ENCODE peak calls at places on chromosomes 7 and 10, in nine cellular contexts. X is RWPE1; O is mesothelial cell of epicardium; I is Peyer's patch; M is GM10248; B is SW480; L is right cardiac atrium; E is heart right ventricle; D is activated T-helper 1 cell treated with anti-CD3 and anti-CD28 coated beads, Interleukin-2, amount 50 U/mL, for 16 hours. K is an unnamed sample.

GRCh38 chr10:124221356-124222297 is 128.2 kb upstream of the CHST15 start:
- DNase-seq in X (no peak), O (no peak), I (peak; percentile 61), M (peak; percentile 76), B (peak; percentile 68), L (no peak), E (peak; percentile 34), D (no peak), K (no peak)

GRCh38 chr7:18940577-18941134 is 176.8 kb downstream of the TWIST1 start:
- DNase-seq in X (no peak), O (no peak), I (no peak), M (no peak), B (no peak), L (no peak), E (no peak), D (no peak), K (no peak)

GRCh38 chr10:110609592-110609991 is 34.5 kb upstream of the RBM20 start:
- DNase-seq in X (no peak), O (no peak), I (no peak), M (no peak), B (peak; percentile 66), L (peak; percentile 55), E (peak; percentile 24), D (no peak), K (no peak)

GRCh38 chr10:33315891-33316290 is 18.6 kb downstream of the NRP1 start:
- DNase-seq in X (no peak), O (no peak), I (no peak), M (no peak), B (no peak), L (no peak), E (no peak), D (no peak), K (no peak)

GRCh38 chr10:79053481-79054202 is 15.1 kb upstream of the ZMIZ1 start:
- DNase-seq in X (no peak), O (no peak), I (no peak), M (no peak), B (no peak), L (no peak), E (no peak), D (no peak), K (no peak)

GRCh38 chr7:78189762-78190161 is 391.2 kb downstream of the PHTF2 start:
- DNase-seq in X (no peak), O (no peak), I (no peak), M (no peak), B (no peak), L (no peak), E (no peak), D (no peak), K (no peak)

GRCh38 chr10:50653142-50653541 is 29.4 kb upstream of the SGMS1 start:
- DNase-seq in X (peak; percentile 20), O (no peak), I (peak; percentile 32), M (no peak), B (no peak), L (no peak), E (no peak), D (no peak), K (no peak)

GRCh38 chr7:136061433-136061832 is 84.3 kb upstream of the MTPN start:
- DNase-seq in X (no peak), O (no peak), I (no peak), M (no peak), B (no peak), L (no peak), E (no peak), D (no peak), K (no peak)

GRCh38 chr7:16170671-16171070 is 250.7 kb downstream of the CRPPA start:
- DNase-seq in X (no peak), O (no peak), I (no peak), M (no peak), B (no peak), L (peak; percentile 57), E (no peak), D (no peak), K (no peak)

GRCh38 chr10:71697938-71698709 is 21.5 kb downstream of the C10orf105 start:
- DNase-seq in X (no peak), O (no peak), I (no peak), M (peak; percentile 69), B (no peak), L (no peak), E (no peak), D (no peak), K (no peak)

GRCh38 chr7:123367508-123368122 is 166.8 kb downstream of the IQUB start:
- DNase-seq in X (peak; percentile 34), O (no peak), I (no peak), M (peak; percentile 53), B (peak; percentile 45), L (no peak), E (no peak), D (no peak), K (no peak)

GRCh38 chr10:4111593-4111992 is 326.6 kb upstream of the KLF6 start:
- DNase-seq in X (no peak), O (no peak), I (no peak), M (no peak), B (no peak), L (no peak), E (no peak), D (no peak), K (no peak)

GRCh38 chr10:30294506-30295280 is 54.4 kb downstream of the MTPAP start:
- DNase-seq in X (no peak), O (no peak), I (no peak), M (no peak), B (no peak), L (no peak), E (no peak), D (no peak), K (no peak)

GRCh38 chr10:36647540-36647939 is 477.9 kb upstream of the ANKRD30A start:
- DNase-seq in X (no peak), O (no peak), I (no peak), M (no peak), B (no peak), L (no peak), E (no peak), D (no peak), K (no peak)

GRCh38 chr7:34091330-34091917 is 186.1 kb downstream of the BMPER start:
- DNase-seq in X (peak; percentile 37), O (no peak), I (no peak), M (no peak), B (peak; percentile 25), L (no peak), E (no peak), D (no peak), K (no peak)

GRCh38 chr7:322708-323111 is 32.7 kb downstream of the FOXL3 start:
- DNase-seq in X (no peak), O (no peak), I (no peak), M (no peak), B (no peak), L (peak; percentile 33), E (no peak), D (no peak), K (no peak)

GRCh38 chr7:140196361-140197217 is 19.8 kb upstream of the KDM7A start:
- DNase-seq in X (no peak), O (no peak), I (no peak), M (no peak), B (no peak), L (peak; percentile 60), E (no peak), D (no peak), K (no peak)

GRCh38 chr10:80149123-80149522 is 16.6 kb downstream of the PLAC9 start:
- DNase-seq in X (no peak), O (no peak), I (no peak), M (no peak), B (no peak), L (no peak), E (no peak), D (no peak), K (no peak)

GRCh38 chr10:29248987-29249386 is 39.9 kb upstream of the LYZL1 start:
- DNase-seq in X (no peak), O (no peak), I (no peak), M (no peak), B (peak; percentile 57), L (no peak), E (no peak), D (no peak), K (no peak)

GRCh38 chr7:25025218-25025671 is 45.3 kb upstream of the OSBPL3 start:
- DNase-seq in X (peak; percentile 56), O (no peak), I (no peak), M (no peak), B (peak; percentile 76), L (no peak), E (no peak), D (no peak), K (no peak)

GRCh38 chr10:74150151-74151056 is at the start of gene AP3M1:
- DNase-seq in X (peak; percentile 89), O (peak; percentile 54), I (peak; percentile 82), M (peak; percentile 88), B (peak; percentile 86), L (peak; percentile 90), E (peak; percentile 88), D (peak; percentile 59), K (peak; percentile 84)

GRCh38 chr7:96992624-96993452 is 12.5 kb upstream of the DLX6 start:
- DNase-seq in X (no peak), O (no peak), I (no peak), M (no peak), B (no peak), L (no peak), E (no peak), D (no peak), K (no peak)

GRCh38 chr10:89516149-89516832 is 19.1 kb downstream of the SLC16A12 start:
- DNase-seq in X (peak; percentile 91), O (peak; percentile 64), I (no peak), M (no peak), B (no peak), L (peak; percentile 79), E (peak; percentile 81), D (no peak), K (no peak)

GRCh38 chr7:99996755-99997544 is 18.4 kb upstream of the ZKSCAN1 start:
- DNase-seq in X (no peak), O (no peak), I (no peak), M (no peak), B (no peak), L (no peak), E (no peak), D (no peak), K (no peak)

GRCh38 chr10:114279886-114280644 is 41.0 kb downstream of the VWA2 start:
- DNase-seq in X (peak; percentile 66), O (no peak), I (no peak), M (no peak), B (no peak), L (no peak), E (no peak), D (no peak), K (no peak)

GRCh38 chr10:60428387-60428737 is 38.7 kb upstream of the ANK3 start:
- DNase-seq in X (no peak), O (no peak), I (no peak), M (no peak), B (no peak), L (peak; percentile 58), E (no peak), D (no peak), K (no peak)

K was measured in NCI-H2107.